ENCODE peak calls at places on chromosomes 12 and 14, in eight cellular contexts. W is mammary epithelial cell, F is hepatocyte, N is right atrium auricular region, G is K562, T is Karpas-422, D is breast epithelium, A is GM23248. I is an unnamed sample.

GRCh38 chr12:120110550-120111501 is 5.7 kb downstream of the RAB35 start:
- DNase-seq in T (peak; percentile 88), W (no peak), A (no peak), D (no peak), N (peak; percentile 66), G (no peak), F (no peak), I (no peak)

GRCh38 chr14:75523771-75524171 is 1.5 kb downstream of the BATF start:
- DNase-seq in A (peak; percentile 32), D (no peak), T (no peak), W (no peak), G (no peak), N (no peak), F (no peak), I (no peak)

GRCh38 chr14:49879683-49880204 is 13.1 kb upstream of the ARF6 start:
- DNase-seq in N (no peak), G (peak; percentile 86), T (peak; percentile 94), A (peak; percentile 77), W (peak; percentile 63), F (peak; percentile 54), D (no peak), I (no peak)

GRCh38 chr12:28191690-28192089 is 1.4 kb downstream of the CCDC91 start:
- DNase-seq in F (no peak), N (no peak), A (peak; percentile 49), W (peak; percentile 53), D (no peak), T (peak; percentile 48), G (peak; percentile 42), I (no peak)

GRCh38 chr12:34402228-34402898 is 380.1 kb downstream of the ALG10 start:
- DNase-seq in F (peak; percentile 3), N (peak; percentile 28), G (no peak), D (peak; percentile 27), W (no peak), T (no peak), A (no peak), I (no peak)

GRCh38 chr12:131242741-131243496 is 289.2 kb downstream of the ADGRD1 start:
- DNase-seq in N (no peak), A (peak; percentile 7), G (peak; percentile 88), T (peak; percentile 76), F (peak; percentile 28), W (no peak), D (no peak), I (no peak)

GRCh38 chr14:59333235-59333634 is 131.9 kb downstream of the GPR135 start:
- DNase-seq in G (no peak), N (no peak), A (no peak), W (no peak), F (no peak), T (no peak), D (no peak), I (no peak)

GRCh38 chr14:99230271-99231141 is 41.5 kb downstream of the BCL11B start:
- DNase-seq in G (peak; percentile 13), D (no peak), W (no peak), T (no peak), A (peak; percentile 4), N (no peak), F (peak; percentile 55), I (no peak)

DNA sequence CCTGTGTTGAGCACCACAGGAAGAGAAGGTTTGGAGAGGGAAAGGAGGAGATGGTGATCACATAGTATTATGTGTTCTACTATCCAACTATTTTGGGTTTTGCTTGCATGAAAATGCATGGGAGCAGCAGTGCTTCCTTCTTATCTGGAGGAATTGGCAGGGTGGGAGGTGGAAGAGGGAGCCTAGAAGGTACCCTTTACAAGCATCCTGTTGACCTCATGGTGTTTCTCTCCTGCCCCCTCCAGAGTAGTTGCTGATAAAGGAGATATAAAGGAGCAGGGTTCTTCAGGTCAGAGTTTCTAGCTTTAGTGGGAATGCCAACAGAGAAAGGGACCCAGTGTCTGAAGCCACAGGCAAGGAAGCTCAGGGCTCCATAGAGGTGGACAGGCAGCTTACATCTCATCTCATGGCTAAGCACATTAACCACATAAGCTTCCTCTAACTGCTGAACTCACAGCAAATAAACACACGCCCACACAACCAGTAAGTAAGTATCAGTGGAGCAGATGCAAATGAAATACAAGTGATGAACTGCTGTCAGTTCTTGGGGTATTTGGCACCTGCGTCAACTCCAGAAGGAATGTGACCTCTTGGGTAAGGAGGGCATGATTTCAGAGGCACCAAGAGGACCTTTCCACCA is 174.2 kb upstream of the SLC38A2 start:
- DNase-seq in A (peak; percentile 73), W (peak; percentile 71), T (no peak), D (no peak), G (peak; percentile 31), F (no peak), N (no peak), I (no peak)
- H3K27ac ChIP-seq in A (peak overlapping the region; percentile 96), W (peak overlapping the region; percentile 100), T (no peak overlapping the region), D (no peak overlapping the region), G (no peak overlapping the region), F (no peak overlapping the region), N (no peak overlapping the region), I (peak overlapping the region; percentile 100)

GRCh38 chr12:132718644-132719043 is 8.0 kb downstream of the PGAM5 start:
- DNase-seq in G (no peak), N (no peak), F (no peak), W (no peak), A (no peak), T (no peak), D (no peak), I (no peak)

GRCh38 chr12:132715874-132716273 is 5.2 kb downstream of the PGAM5 start:
- DNase-seq in N (no peak), F (no peak), W (no peak), G (no peak), T (no peak), A (no peak), D (no peak), I (no peak)

GRCh38 chr12:132717011-132717410 is 6.4 kb downstream of the PGAM5 start:
- DNase-seq in W (no peak), G (no peak), N (no peak), F (no peak), D (no peak), A (no peak), T (no peak), I (no peak)

GRCh38 chr12:132717531-132718387 is 7.1 kb downstream of the PGAM5 start:
- DNase-seq in F (no peak), W (no peak), A (peak; percentile 32), G (no peak), D (no peak), N (no peak), T (peak; percentile 49), I (no peak)

GRCh38 chr12:132716356-132716755 is 5.7 kb downstream of the PGAM5 start:
- DNase-seq in W (no peak), G (no peak), F (no peak), T (no peak), A (no peak), N (no peak), D (no peak), I (no peak)
- H3K27ac ChIP-seq in W (no peak overlapping the region), G (no peak overlapping the region), F (no peak overlapping the region), T (no peak overlapping the region), A (no peak overlapping the region), N (no peak overlapping the region), D (no peak overlapping the region), I (no peak overlapping the region)

GRCh38 chr14:20461230-20462141 is at the start of gene PIP4P1:
- DNase-seq in A (peak; percentile 100), G (peak; percentile 97), N (peak; percentile 100), T (peak; percentile 100), W (peak; percentile 100), D (peak; percentile 98), F (peak; percentile 99), I (peak; percentile 100)
- H3K27ac ChIP-seq in A (peak within 1 kb of the TSS; percentile 82), G (peak within 1 kb of the TSS; percentile 96), N (peak within 1 kb of the TSS; percentile 97), T (peak within 1 kb of the TSS; percentile 75), W (peak within 1 kb of the TSS; percentile 76), D (peak within 1 kb of the TSS; percentile 98), F (peak within 1 kb of the TSS; percentile 94), I (peak within 1 kb of the TSS; percentile 87)

DNA sequence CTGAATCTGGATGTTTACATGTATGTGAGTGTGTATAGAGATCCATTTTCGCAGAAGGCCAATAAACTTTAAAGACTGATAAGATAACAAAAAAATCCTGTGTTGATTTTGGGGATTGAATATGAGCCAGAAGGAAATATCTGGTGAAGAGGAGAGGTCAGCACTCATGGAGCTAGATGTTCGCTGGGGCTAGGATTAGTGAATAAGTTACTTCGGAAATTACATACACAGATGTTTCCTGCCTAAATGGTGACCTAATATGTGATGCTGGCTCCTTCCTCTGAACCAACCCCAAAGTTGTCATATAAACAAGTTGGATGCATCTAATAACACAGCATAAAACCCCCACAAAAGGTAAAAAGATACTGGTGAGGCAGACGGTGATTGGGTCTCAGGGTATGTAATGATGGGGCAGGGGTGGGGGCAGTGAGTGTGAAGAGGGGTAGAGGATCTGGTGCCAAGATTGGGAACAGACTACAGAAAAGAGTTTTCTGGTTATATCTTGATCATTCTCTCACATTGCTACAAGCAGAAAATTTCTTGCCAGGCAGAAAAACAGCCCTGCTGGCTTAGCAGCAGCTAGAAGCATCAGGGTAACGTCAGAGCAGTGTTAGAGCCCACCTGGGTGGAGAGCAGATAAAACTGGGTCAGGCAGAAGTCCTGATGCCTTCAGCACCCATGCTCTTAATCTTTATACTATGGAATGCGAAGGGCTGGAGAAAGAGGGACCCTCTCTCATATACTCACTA is 140.4 kb upstream of the GZMB start:
- DNase-seq in A (no peak), W (no peak), T (no peak), N (no peak), G (no peak), F (peak; percentile 9), D (no peak), I (no peak)
- H3K27ac ChIP-seq in A (no peak overlapping the region), W (no peak overlapping the region), T (no peak overlapping the region), N (no peak overlapping the region), G (no peak overlapping the region), F (peak overlapping the region; percentile 48), D (peak overlapping the region; percentile 34), I (no peak overlapping the region)

GRCh38 chr12:65280306-65280705 is 1.8 kb downstream of the MSRB3 start:
- DNase-seq in G (no peak), F (no peak), A (peak; percentile 43), T (no peak), N (no peak), W (no peak), D (no peak), I (no peak)
- H3K27ac ChIP-seq in G (no peak overlapping the region), F (no peak overlapping the region), A (no peak overlapping the region), T (no peak overlapping the region), N (no peak overlapping the region), W (no peak overlapping the region), D (no peak overlapping the region), I (no peak overlapping the region)

DNA sequence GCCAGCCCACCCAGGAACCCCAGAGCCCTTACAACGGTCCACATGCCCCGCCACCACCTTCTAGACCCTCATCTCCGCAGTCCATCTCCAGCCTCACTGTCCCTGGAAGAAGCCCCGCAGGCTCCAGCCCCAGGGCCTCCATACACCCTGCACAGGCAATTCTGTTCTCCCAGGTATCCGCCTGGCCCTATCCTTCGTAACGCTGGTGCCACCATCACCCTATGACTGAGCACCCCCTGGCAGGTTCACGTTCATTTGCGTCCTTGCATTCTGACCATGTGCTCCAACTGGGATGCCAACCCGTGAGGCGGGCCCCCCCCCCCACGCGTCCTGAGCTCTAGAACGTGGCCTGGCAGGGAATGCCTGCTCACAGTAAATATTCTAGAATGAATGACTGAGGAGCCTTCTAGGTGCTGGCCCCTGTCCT is 675 bp upstream of the SCARB1 start:
- DNase-seq in W (no peak), N (no peak), A (no peak), D (no peak), T (no peak), F (no peak), G (no peak), I (no peak)
- H3K27ac ChIP-seq in W (no peak overlapping the region), N (peak overlapping the region; percentile 73), A (no peak overlapping the region), D (peak overlapping the region; percentile 76), T (peak overlapping the region; percentile 67), F (peak overlapping the region; percentile 33), G (peak overlapping the region; percentile 94), I (no peak overlapping the region)

I was measured in epithelial cell of prostate.